ENCODE peak calls at places on chromosome 22, in eight cellular contexts. T is NCI-H774; A is activated T-helper 9 cell treated with anti-CD3 and anti-CD28 coated beads, Interleukin-2, amount 50 U/mL, for 16 hours; E is effector memory CD8-positive, alpha-beta T cell; P is left ventricle myocardium inferior; Z is activated T-cell treated with anti-CD3 and anti-CD28 coated beads for 1 hour; H is RCC 7860; U is EH. V is an unnamed sample.

GRCh38 chr22:27654536-27655445 is 146.8 kb downstream of the MN1 start:
- DNase-seq in A (no peak), Z (no peak), H (no peak), P (no peak), U (no peak), E (no peak), T (no peak), V (no peak)

GRCh38 chr22:31567702-31568101 is 71.4 kb downstream of the SFI1 start:
- DNase-seq in H (no peak), E (no peak), P (no peak), U (no peak), T (no peak), A (no peak), Z (no peak), V (no peak)

GRCh38 chr22:30843245-30843644 is 125.3 kb downstream of the MORC2 start:
- DNase-seq in Z (no peak), E (no peak), H (no peak), T (no peak), U (peak), A (no peak), P (no peak), V (no peak)

GRCh38 chr22:49756201-49756600 is 71.5 kb downstream of the BRD1 start:
- DNase-seq in A (no peak), E (no peak), T (no peak), Z (no peak), U (no peak), P (peak), H (no peak), V (peak)

GRCh38 chr22:24379536-24379935 is 47.9 kb upstream of the ADORA2A start:
- DNase-seq in H (no peak), T (no peak), U (peak), P (no peak), Z (no peak), A (no peak), E (no peak), V (no peak)

GRCh38 chr22:30304495-30305244 is 15.4 kb upstream of the CASTOR1 start:
- DNase-seq in H (no peak), U (peak), P (no peak), E (no peak), Z (no peak), A (no peak), T (no peak), V (no peak)

GRCh38 chr22:16967453-16968217 is 40.4 kb downstream of the GAB4 start:
- DNase-seq in Z (no peak), H (no peak), T (no peak), U (no peak), A (no peak), P (no peak), E (no peak), V (peak)

GRCh38 chr22:30340911-30341685 is 14.4 kb upstream of the TBC1D10A start:
- DNase-seq in Z (no peak), T (no peak), P (peak), E (no peak), A (no peak), H (no peak), U (no peak), V (no peak)

GRCh38 chr22:39634530-39635399 is 64.2 kb downstream of the CACNA1I start:
- DNase-seq in H (peak), P (no peak), A (no peak), Z (no peak), U (peak), T (no peak), E (no peak), V (no peak)

V was measured in esophagus muscularis mucosa.